ENCODE peak calls at places on chromosomes 3 and 15, in four cellular contexts. I, G, M and Q are unnamed samples.

GRCh38 chr15:58608129-58608590 is 141.3 kb downstream of the ADAM10 start:
- DNase-seq in I (no peak), G (no peak), M (no peak), Q (no peak)

GRCh38 chr3:190306513-190307163 is 15.6 kb downstream of the CLDN1 start:
- DNase-seq in I (peak), G (no peak), M (no peak), Q (no peak)

GRCh38 chr3:59717679-59718205 is 667.9 kb upstream of the CFAP20DC start:
- DNase-seq in I (no peak), G (no peak), M (no peak), Q (no peak)

GRCh38 chr3:11393401-11393800 is 121.2 kb downstream of the ATG7 start:
- DNase-seq in I (peak), G (no peak), M (no peak), Q (no peak)

GRCh38 chr15:64017082-64017588 is 29.1 kb downstream of the DAPK2 start:
- DNase-seq in I (peak), G (no peak), M (no peak), Q (peak)

GRCh38 chr3:81465510-81465909 is 295.9 kb downstream of the GBE1 start:
- DNase-seq in I (no peak), G (no peak), M (no peak), Q (no peak)

GRCh38 chr3:118818386-118818785 is 216.3 kb downstream of the IGSF11 start:
- DNase-seq in I (peak), G (no peak), M (no peak), Q (peak)

GRCh38 chr3:185699927-185700326 is 113.8 kb downstream of the SENP2 start:
- DNase-seq in I (no peak), G (no peak), M (no peak), Q (no peak)

GRCh38 chr3:46960081-46960701 is 16.4 kb downstream of the CCDC12 start:
- DNase-seq in I (no peak), G (no peak), M (no peak), Q (no peak)

GRCh38 chr15:79897380-79897678 is 515 bp upstream of the MTHFS start:
- DNase-seq in I (no peak), G (no peak), M (no peak), Q (no peak)

GRCh38 chr3:69161587-69162196 is 39.3 kb upstream of the LMOD3 start:
- DNase-seq in I (peak), G (peak), M (peak), Q (peak)

GRCh38 chr3:105401691-105402149 is 35.0 kb downstream of the ALCAM start:
- DNase-seq in I (no peak), G (no peak), M (no peak), Q (no peak)

GRCh38 chr3:127483902-127484591 is 106.5 kb downstream of the TPRA1 start:
- DNase-seq in I (no peak), G (no peak), M (peak), Q (no peak)

GRCh38 chr3:169668957-169669681 is 5.6 kb upstream of the MECOM start:
- DNase-seq in I (peak), G (peak), M (no peak), Q (peak)

GRCh38 chr3:4656059-4656458 is 162.9 kb downstream of the ITPR1 start:
- DNase-seq in I (peak), G (peak), M (no peak), Q (peak)

GRCh38 chr3:53238051-53238850 is 17.6 kb downstream of the TKT start:
- DNase-seq in I (peak), G (no peak), M (no peak), Q (peak)

GRCh38 chr3:182562274-182562673 is 231.0 kb upstream of the ATP11B start:
- DNase-seq in I (no peak), G (no peak), M (no peak), Q (no peak)

GRCh38 chr3:37257581-37257980 is 83.2 kb upstream of the LRRFIP2 start:
- DNase-seq in I (no peak), G (no peak), M (no peak), Q (no peak)

GRCh38 chr3:11582123-11582968 is 61.4 kb downstream of the VGLL4 start:
- DNase-seq in I (no peak), G (no peak), M (no peak), Q (no peak)

GRCh38 chr15:85976986-85977385 is 102.7 kb upstream of the AGBL1 start:
- DNase-seq in I (no peak), G (no peak), M (no peak), Q (no peak)

GRCh38 chr3:100073555-100074307 is 40.6 kb downstream of the FILIP1L start:
- DNase-seq in I (no peak), G (no peak), M (no peak), Q (no peak)

GRCh38 chr3:148466143-148466542 is 231.6 kb upstream of the AGTR1 start:
- DNase-seq in I (no peak), G (no peak), M (no peak), Q (no peak)

GRCh38 chr3:76514836-76515235 is 525.1 kb upstream of the ROBO2 start:
- DNase-seq in I (no peak), G (no peak), M (no peak), Q (no peak)

GRCh38 chr3:50447290-50447840 is 56.1 kb downstream of the CACNA2D2 start:
- DNase-seq in I (no peak), G (no peak), M (no peak), Q (no peak)

GRCh38 chr3:150348500-150348899 is 59.6 kb upstream of the TSC22D2 start:
- DNase-seq in I (peak), G (no peak), M (no peak), Q (peak)

GRCh38 chr15:40974921-40975320 is 21.6 kb downstream of the CHAC1 start:
- DNase-seq in I (no peak), G (no peak), M (no peak), Q (no peak)

GRCh38 chr15:62964251-62964650 is 78.3 kb upstream of the TPM1 start:
- DNase-seq in I (no peak), G (no peak), M (no peak), Q (no peak)

GRCh38 chr3:186406669-186407635 is 44.9 kb upstream of the DGKG start:
- DNase-seq in I (no peak), G (no peak), M (no peak), Q (no peak)

GRCh38 chr3:181709537-181710279 is 2.0 kb upstream of the SOX2 start:
- DNase-seq in I (peak), G (peak), M (no peak), Q (no peak)

GRCh38 chr3:32256206-32256605 is 17.7 kb downstream of the CMTM8 start:
- DNase-seq in I (no peak), G (no peak), M (no peak), Q (no peak)

GRCh38 chr3:189331002-189331418 is 159.2 kb downstream of the TPRG1 start:
- DNase-seq in I (no peak), G (no peak), M (no peak), Q (no peak)

GRCh38 chr3:50392101-50392715 is 32.9 kb upstream of the TMEM115 start:
- DNase-seq in I (no peak), G (no peak), M (no peak), Q (no peak)

GRCh38 chr15:74129411-74130088 is 836 bp upstream of the ISLR2 start:
- DNase-seq in I (no peak), G (no peak), M (no peak), Q (no peak)

GRCh38 chr15:75809986-75810750 is 33.1 kb upstream of the UBE2Q2 start:
- DNase-seq in I (peak), G (peak), M (no peak), Q (peak)

GRCh38 chr3:171788546-171789351 is 21.5 kb downstream of the PLD1 start:
- DNase-seq in I (peak), G (no peak), M (no peak), Q (no peak)

GRCh38 chr3:113677745-113678144 is 18.7 kb downstream of the USF3 start:
- DNase-seq in I (no peak), G (no peak), M (no peak), Q (no peak)

GRCh38 chr15:81184188-81184587 is 12.5 kb upstream of the IL16 start:
- DNase-seq in I (no peak), G (no peak), M (no peak), Q (no peak)

GRCh38 chr15:92655178-92655995 is at the start of gene FAM174B:
- DNase-seq in I (no peak), G (no peak), M (no peak), Q (peak)

GRCh38 chr3:25566358-25566920 is 98.3 kb downstream of the TOP2B start:
- DNase-seq in I (no peak), G (no peak), M (no peak), Q (no peak)
- TF ChIP-seq BHLHE40 in I (no peak), G (no peak), M (no peak), Q (no peak)

DNA sequence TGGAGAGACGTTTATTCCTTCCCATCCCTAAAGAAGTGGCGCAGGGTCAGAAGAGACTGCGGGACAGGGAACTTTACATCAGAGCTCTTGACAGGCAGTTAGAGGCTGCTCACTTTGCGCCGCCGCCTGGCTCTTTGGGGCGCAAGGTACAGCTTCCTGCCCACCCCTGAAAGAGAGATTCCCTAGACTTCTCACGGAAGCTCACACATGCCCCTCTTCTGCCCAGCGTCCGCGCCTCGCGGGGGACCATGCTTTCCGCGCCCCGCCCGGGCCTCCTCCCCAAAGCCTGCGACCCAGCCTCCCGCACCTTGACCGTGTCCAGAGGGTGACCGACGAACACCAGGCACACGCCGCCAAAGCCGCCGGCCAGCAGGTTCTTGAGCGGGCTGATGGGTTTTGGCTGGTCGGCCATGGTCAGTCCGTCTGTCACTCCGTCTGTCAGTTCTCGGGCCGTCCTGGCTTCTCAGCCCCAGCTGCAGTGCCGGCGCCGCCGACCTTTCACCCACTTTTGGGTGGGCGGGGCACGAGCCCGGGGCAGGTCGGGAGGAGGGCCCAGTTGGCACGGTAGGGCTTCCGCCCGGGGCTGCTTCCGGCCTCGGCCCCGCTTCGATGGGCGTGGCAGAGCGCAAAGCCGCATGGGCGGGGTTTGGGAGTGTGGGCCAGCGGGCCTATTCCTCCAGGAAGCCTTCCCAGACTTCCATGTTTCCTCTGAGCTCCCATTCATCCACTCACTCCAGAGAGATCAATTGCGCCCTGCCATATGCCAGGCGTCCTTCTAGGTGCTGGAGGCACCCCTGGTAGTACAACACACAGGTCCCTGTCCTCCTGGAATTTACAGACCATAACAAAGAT is at the start of gene SLC25A20:
- DNase-seq in I (peak), G (peak), M (peak), Q (peak)
- TF ChIP-seq EP300 in I (no peak), G (no peak), M (no peak), Q (no peak)

GRCh38 chr3:62630664-62631063 is 244.6 kb downstream of the CADPS start:
- DNase-seq in I (no peak), G (no peak), M (no peak), Q (no peak)

GRCh38 chr3:62636235-62636826 is 238.9 kb downstream of the CADPS start:
- DNase-seq in I (no peak), G (no peak), M (no peak), Q (no peak)

GRCh38 chr3:62632510-62633294 is 242.5 kb downstream of the CADPS start:
- DNase-seq in I (no peak), G (no peak), M (no peak), Q (no peak)

GRCh38 chr3:62631471-62631870 is 243.7 kb downstream of the CADPS start:
- DNase-seq in I (no peak), G (no peak), M (no peak), Q (no peak)
- TF ChIP-seq BHLHE40 in I (no peak), G (no peak), M (no peak), Q (no peak)

GRCh38 chr3:123485551-123485950 is 36.7 kb upstream of the ADCY5 start:
- DNase-seq in I (no peak), G (no peak), M (no peak), Q (no peak)
- TF ChIP-seq EP300 in I (no peak), G (no peak), M (no peak), Q (no peak)